ENCODE peak calls at places on chromosome 13, in six cellular contexts. C, B, Y, I, W and T are unnamed samples.

GRCh38 chr13:109809216-109809890 is 23.0 kb upstream of the IRS2 start:
- DNase-seq in C (no peak), B (no peak), Y (no peak), I (no peak), W (no peak), T (no peak)

GRCh38 chr13:76397413-76397812 is 488.8 kb downstream of the KCTD12 start:
- DNase-seq in C (no peak), B (no peak), Y (no peak), I (no peak), W (peak), T (no peak)

GRCh38 chr13:110907301-110907700 is 7.6 kb downstream of the ANKRD10 start:
- DNase-seq in C (no peak), B (no peak), Y (no peak), I (no peak), W (no peak), T (no peak)

GRCh38 chr13:36789730-36790129 is 29.3 kb upstream of the RFXAP start:
- DNase-seq in C (no peak), B (no peak), Y (no peak), I (no peak), W (no peak), T (no peak)

GRCh38 chr13:59247166-59247565 is 916.6 kb downstream of the DIAPH3 start:
- DNase-seq in C (no peak), B (peak), Y (no peak), I (no peak), W (no peak), T (no peak)

GRCh38 chr13:47621931-47622330 is 379.1 kb downstream of the SUCLA2 start:
- DNase-seq in C (no peak), B (no peak), Y (no peak), I (no peak), W (no peak), T (no peak)

GRCh38 chr13:96899946-96900345 is 94.3 kb downstream of the OXGR1 start:
- DNase-seq in C (no peak), B (no peak), Y (no peak), I (no peak), W (no peak), T (no peak)

GRCh38 chr13:83881917-83882625 is at the start of gene SLITRK1:
- DNase-seq in C (no peak), B (peak), Y (no peak), I (no peak), W (no peak), T (no peak)

GRCh38 chr13:92842145-92842544 is 384.5 kb upstream of the GPC6 start:
- DNase-seq in C (no peak), B (no peak), Y (no peak), I (peak), W (no peak), T (no peak)

GRCh38 chr13:77196052-77196618 is 130.8 kb downstream of the MYCBP2 start:
- DNase-seq in C (no peak), B (no peak), Y (no peak), I (no peak), W (peak), T (no peak)

GRCh38 chr13:102538938-102539337 is 57.8 kb upstream of the TPP2 start:
- DNase-seq in C (no peak), B (no peak), Y (no peak), I (no peak), W (no peak), T (no peak)

GRCh38 chr13:66585669-66586203 is 644.4 kb downstream of the PCDH9 start:
- DNase-seq in C (no peak), B (no peak), Y (no peak), I (no peak), W (no peak), T (no peak)

GRCh38 chr13:20828540-20829364 is 55.0 kb upstream of the EEF1AKMT1 start:
- DNase-seq in C (no peak), B (no peak), Y (peak), I (peak), W (peak), T (no peak)

GRCh38 chr13:98524391-98524790 is 52.5 kb downstream of the STK24 start:
- DNase-seq in C (no peak), B (no peak), Y (no peak), I (no peak), W (no peak), T (no peak)

GRCh38 chr13:88483202-88483601 is 812.0 kb downstream of the SLITRK5 start:
- DNase-seq in C (no peak), B (no peak), Y (no peak), I (no peak), W (no peak), T (no peak)

GRCh38 chr13:75946746-75947397 is 310.7 kb downstream of the LMO7 start:
- DNase-seq in C (no peak), B (no peak), Y (no peak), I (no peak), W (no peak), T (no peak)

GRCh38 chr13:80577951-80578670 is 237.2 kb upstream of the SPRY2 start:
- DNase-seq in C (no peak), B (no peak), Y (no peak), I (no peak), W (no peak), T (no peak)

GRCh38 chr13:90276208-90276607 is 1071.3 kb upstream of the MIR17HG start:
- DNase-seq in C (no peak), B (no peak), Y (no peak), I (no peak), W (no peak), T (no peak)

GRCh38 chr13:110448230-110448629 is 113.3 kb downstream of the RAB20 start:
- DNase-seq in C (no peak), B (no peak), Y (no peak), I (peak), W (no peak), T (no peak)